ENCODE peak calls at places on chromosomes 7 and 10, in four cellular contexts. One of them, this sample, is unnamed.

GRCh38 chr10:48523820-48524758 is 80.8 kb downstream of the ARHGAP22 start:
- DNase-seq in hepatocyte: peak; percentile 23
- DNase-seq in AG04450: no peak
- DNase-seq in NCI-H460: no peak
- DNase-seq in this sample: no peak

GRCh38 chr10:77391605-77392235 is 245.9 kb downstream of the KCNMA1 start:
- DNase-seq in AG04450: peak; percentile 73
- DNase-seq in NCI-H460: peak; percentile 72
- DNase-seq in hepatocyte: peak; percentile 91
- DNase-seq in this sample: peak; percentile 83

GRCh38 chr7:85474234-85474633 is 287.4 kb upstream of the SEMA3D start:
- DNase-seq in AG04450: no peak
- DNase-seq in NCI-H460: no peak
- DNase-seq in hepatocyte: no peak
- DNase-seq in this sample: no peak

GRCh38 chr7:15925608-15926007 is 239.1 kb upstream of the MEOX2 start:
- DNase-seq in hepatocyte: no peak
- DNase-seq in AG04450: no peak
- DNase-seq in NCI-H460: no peak
- DNase-seq in this sample: no peak

GRCh38 chr10:84265378-84265777 is 20.5 kb downstream of the RGR start:
- DNase-seq in AG04450: no peak
- DNase-seq in hepatocyte: no peak
- DNase-seq in NCI-H460: no peak
- DNase-seq in this sample: peak; percentile 83

GRCh38 chr10:110269641-110270318 is 34.9 kb downstream of the SMNDC1 start:
- DNase-seq in hepatocyte: peak; percentile 24
- DNase-seq in AG04450: no peak
- DNase-seq in NCI-H460: no peak
- DNase-seq in this sample: peak; percentile 18

GRCh38 chr10:131859341-131860020 is 41.3 kb upstream of the PPP2R2D start:
- DNase-seq in AG04450: no peak
- DNase-seq in hepatocyte: no peak
- DNase-seq in NCI-H460: no peak
- DNase-seq in this sample: no peak

GRCh38 chr7:96199421-96199820 is 122.5 kb downstream of the SLC25A13 start:
- DNase-seq in NCI-H460: no peak
- DNase-seq in AG04450: no peak
- DNase-seq in hepatocyte: no peak
- DNase-seq in this sample: no peak

GRCh38 chr7:96414931-96415292 is 93.0 kb upstream of the SLC25A13 start:
- DNase-seq in hepatocyte: peak; percentile 57
- DNase-seq in NCI-H460: peak; percentile 38
- DNase-seq in AG04450: no peak
- DNase-seq in this sample: peak; percentile 43

GRCh38 chr7:151080091-151080521 is 503 bp downstream of the FASTK start:
- DNase-seq in NCI-H460: no peak
- DNase-seq in AG04450: no peak
- DNase-seq in hepatocyte: peak; percentile 56
- DNase-seq in this sample: no peak

GRCh38 chr10:84589526-84590205 is 261.3 kb downstream of the CCSER2 start:
- DNase-seq in NCI-H460: no peak
- DNase-seq in hepatocyte: no peak
- DNase-seq in AG04450: no peak
- DNase-seq in this sample: no peak

GRCh38 chr7:18753972-18754610 is 258.5 kb downstream of the HDAC9 start:
- DNase-seq in AG04450: peak; percentile 71
- DNase-seq in NCI-H460: no peak
- DNase-seq in hepatocyte: no peak
- DNase-seq in this sample: no peak

GRCh38 chr7:29228289-29229011 is 33.9 kb downstream of the CHN2 start:
- DNase-seq in hepatocyte: no peak
- DNase-seq in AG04450: no peak
- DNase-seq in NCI-H460: no peak
- DNase-seq in this sample: no peak

GRCh38 chr10:34584164-34584563 is 230.9 kb downstream of the PARD3 start:
- DNase-seq in AG04450: peak; percentile 74
- DNase-seq in hepatocyte: peak; percentile 5
- DNase-seq in NCI-H460: no peak
- DNase-seq in this sample: no peak

GRCh38 chr7:116525298-116525912 is 569 bp downstream of the CAV1 start:
- DNase-seq in AG04450: no peak
- DNase-seq in NCI-H460: no peak
- DNase-seq in hepatocyte: peak; percentile 35
- DNase-seq in this sample: peak; percentile 44

GRCh38 chr10:5293691-5294550 is 70.8 kb upstream of the UCN3 start:
- DNase-seq in hepatocyte: peak; percentile 72
- DNase-seq in AG04450: no peak
- DNase-seq in NCI-H460: peak; percentile 37
- DNase-seq in this sample: peak; percentile 53

GRCh38 chr10:77531441-77532001 is 106.1 kb downstream of the KCNMA1 start:
- DNase-seq in NCI-H460: peak; percentile 79
- DNase-seq in AG04450: peak; percentile 50
- DNase-seq in hepatocyte: peak; percentile 55
- DNase-seq in this sample: peak; percentile 36

GRCh38 chr7:151590071-151590800 is 70.5 kb upstream of the RHEB start:
- DNase-seq in AG04450: no peak
- DNase-seq in hepatocyte: no peak
- DNase-seq in NCI-H460: no peak
- DNase-seq in this sample: no peak